ENCODE peak calls at places on chromosome 19, in nine cellular contexts. P is brain microvascular endothelial cell, U is tibial nerve, R is suprapubic skin, Q is IMR-90, C is HFF-Myc, K is stomach, L is psoas muscle, O is HCT116. S is an unnamed sample.

GRCh38 chr19:34504809-34505291 is 23.3 kb downstream of the WTIP start:
- DNase-seq in P (no peak), U (no peak), R (no peak), Q (no peak), C (no peak), K (no peak), L (no peak), O (no peak), S (no peak)

GRCh38 chr19:44757735-44758505 is 9.4 kb downstream of the BCL3 start:
- DNase-seq in P (no peak), U (peak), R (no peak), Q (peak), C (no peak), K (peak), L (peak), O (no peak), S (no peak)

GRCh38 chr19:45547965-45548609 is 36.5 kb downstream of the OPA3 start:
- DNase-seq in P (no peak), U (no peak), R (peak), Q (peak), C (no peak), K (no peak), L (no peak), O (peak), S (no peak)

GRCh38 chr19:532578-533484 is 1.3 kb downstream of the CDC34 start:
- DNase-seq in P (peak), U (peak), R (peak), Q (peak), C (no peak), K (peak), L (peak), O (peak), S (peak)

GRCh38 chr19:51339313-51339686 is 2.6 kb downstream of the VSIG10L start:
- DNase-seq in P (no peak), U (no peak), R (no peak), Q (no peak), C (no peak), K (no peak), L (no peak), O (no peak), S (no peak)

GRCh38 chr19:53624776-53625540 is 6.8 kb upstream of the DPRX start:
- DNase-seq in P (no peak), U (no peak), R (no peak), Q (no peak), C (no peak), K (no peak), L (no peak), O (no peak), S (no peak)

GRCh38 chr19:6521718-6522646 is 8.8 kb upstream of the TNFSF9 start:
- DNase-seq in P (peak), U (no peak), R (no peak), Q (no peak), C (no peak), K (peak), L (no peak), O (no peak), S (no peak)

GRCh38 chr19:4234142-4234861 is 5.0 kb downstream of the EBI3 start:
- DNase-seq in P (no peak), U (no peak), R (no peak), Q (no peak), C (no peak), K (no peak), L (no peak), O (no peak), S (no peak)

GRCh38 chr19:10230904-10231623 is at the start of gene S1PR2:
- DNase-seq in P (peak), U (peak), R (peak), Q (peak), C (no peak), K (peak), L (peak), O (peak), S (no peak)

GRCh38 chr19:1269065-1269477 is at the start of gene CIRBP:
- DNase-seq in P (peak), U (peak), R (peak), Q (peak), C (peak), K (peak), L (peak), O (peak), S (peak)

GRCh38 chr19:18633321-18633720 is 3.5 kb upstream of the KLHL26 start:
- DNase-seq in P (no peak), U (no peak), R (no peak), Q (no peak), C (no peak), K (no peak), L (no peak), O (no peak), S (no peak)

GRCh38 chr19:4234862-4235201 is 5.5 kb downstream of the EBI3 start:
- DNase-seq in P (no peak), U (no peak), R (no peak), Q (no peak), C (no peak), K (no peak), L (no peak), O (no peak), S (no peak)

GRCh38 chr19:45159971-45160324 is 834 bp downstream of the NKPD1 start:
- DNase-seq in P (no peak), U (no peak), R (no peak), Q (no peak), C (no peak), K (no peak), L (no peak), O (no peak), S (no peak)

GRCh38 chr19:5719274-5719960 is 529 bp downstream of the LONP1 start:
- DNase-seq in P (no peak), U (no peak), R (no peak), Q (peak), C (no peak), K (no peak), L (no peak), O (no peak), S (no peak)

GRCh38 chr19:47540748-47541147 is 25.9 kb upstream of the NAPA start:
- DNase-seq in P (peak), U (no peak), R (no peak), Q (peak), C (no peak), K (no peak), L (no peak), O (no peak), S (no peak)

GRCh38 chr19:18709546-18709945 is 26.1 kb downstream of the CRTC1 start:
- DNase-seq in P (no peak), U (no peak), R (no peak), Q (no peak), C (no peak), K (no peak), L (no peak), O (no peak), S (no peak)

GRCh38 chr19:16266586-16266942 is 58.1 kb upstream of the KLF2 start:
- DNase-seq in P (no peak), U (no peak), R (no peak), Q (no peak), C (no peak), K (no peak), L (no peak), O (no peak), S (no peak)

GRCh38 chr19:48713041-48713863 is 6.3 kb downstream of the MAMSTR start:
- DNase-seq in P (peak), U (no peak), R (no peak), Q (peak), C (no peak), K (no peak), L (no peak), O (no peak), S (no peak)

GRCh38 chr19:10243606-10244005 is 8.4 kb upstream of the MRPL4 start:
- DNase-seq in P (no peak), U (no peak), R (no peak), Q (no peak), C (no peak), K (no peak), L (no peak), O (no peak), S (no peak)

GRCh38 chr19:29547361-29547960 is 21.7 kb downstream of the VSTM2B start:
- DNase-seq in P (no peak), U (no peak), R (no peak), Q (no peak), C (no peak), K (peak), L (no peak), O (no peak), S (peak)

GRCh38 chr19:35613574-35613973 is 1.0 kb downstream of the HAUS5 start:
- DNase-seq in P (no peak), U (no peak), R (no peak), Q (no peak), C (no peak), K (no peak), L (no peak), O (no peak), S (no peak)

GRCh38 chr19:6516018-6516658 is 14.0 kb upstream of the TUBB4A start:
- DNase-seq in P (peak), U (peak), R (peak), Q (peak), C (peak), K (peak), L (peak), O (peak), S (peak)

GRCh38 chr19:47813304-47813994 is 8.3 kb upstream of the CRX start:
- DNase-seq in P (peak), U (peak), R (peak), Q (peak), C (peak), K (peak), L (peak), O (peak), S (no peak)

GRCh38 chr19:4295972-4296771 is 6.0 kb downstream of the TMIGD2 start:
- DNase-seq in P (no peak), U (no peak), R (no peak), Q (no peak), C (no peak), K (peak), L (no peak), O (no peak), S (no peak)

GRCh38 chr19:55465460-55466245 is 1.1 kb upstream of the C19orf85 start:
- DNase-seq in P (no peak), U (no peak), R (no peak), Q (no peak), C (no peak), K (no peak), L (no peak), O (no peak), S (peak)

GRCh38 chr19:23509686-23510450 is 114.6 kb upstream of the ZNF91 start:
- DNase-seq in P (no peak), U (no peak), R (no peak), Q (no peak), C (no peak), K (no peak), L (no peak), O (no peak), S (no peak)

GRCh38 chr19:6238256-6238642 is 41.5 kb downstream of the MLLT1 start:
- DNase-seq in P (no peak), U (no peak), R (no peak), Q (no peak), C (no peak), K (no peak), L (no peak), O (no peak), S (no peak)

GRCh38 chr19:897442-898039 is 4.3 kb downstream of the RNU6-9 start:
- DNase-seq in P (no peak), U (no peak), R (no peak), Q (no peak), C (no peak), K (no peak), L (peak), O (no peak), S (peak)

GRCh38 chr19:9836021-9836420 is 903 bp downstream of the PIN1 start:
- DNase-seq in P (peak), U (no peak), R (no peak), Q (peak), C (peak), K (no peak), L (no peak), O (no peak), S (no peak)

GRCh38 chr19:55576746-55577145 is 3.9 kb downstream of the ZNF579 start:
- DNase-seq in P (no peak), U (no peak), R (no peak), Q (no peak), C (no peak), K (no peak), L (no peak), O (no peak), S (no peak)

GRCh38 chr19:36084231-36085009 is 26.5 kb upstream of the OVOL3 start:
- DNase-seq in P (no peak), U (no peak), R (no peak), Q (no peak), C (no peak), K (no peak), L (no peak), O (no peak), S (no peak)

GRCh38 chr19:11024259-11024658 is 63.4 kb downstream of the SMARCA4 start:
- DNase-seq in P (no peak), U (no peak), R (no peak), Q (no peak), C (no peak), K (no peak), L (peak), O (no peak), S (no peak)

GRCh38 chr19:510606-511100 is 3.4 kb downstream of the TPGS1 start:
- DNase-seq in P (peak), U (no peak), R (peak), Q (peak), C (peak), K (peak), L (peak), O (peak), S (peak)

GRCh38 chr19:35903550-35904179 is 1.3 kb downstream of the HCST start:
- DNase-seq in P (peak), U (peak), R (peak), Q (peak), C (peak), K (peak), L (peak), O (no peak), S (no peak)

GRCh38 chr19:11581740-11582139 is 4.3 kb upstream of the ACP5 start:
- DNase-seq in P (peak), U (no peak), R (no peak), Q (peak), C (no peak), K (no peak), L (no peak), O (no peak), S (no peak)

GRCh38 chr19:8610041-8610927 is at the start of gene ADAMTS10:
- DNase-seq in P (peak), U (peak), R (peak), Q (peak), C (no peak), K (no peak), L (peak), O (no peak), S (no peak)

GRCh38 chr19:46633130-46633529 is 2.9 kb downstream of the GNG8 start:
- DNase-seq in P (no peak), U (no peak), R (no peak), Q (no peak), C (no peak), K (no peak), L (no peak), O (no peak), S (no peak)

GRCh38 chr19:17555929-17556813 is 722 bp downstream of the COLGALT1 start:
- DNase-seq in P (peak), U (peak), R (peak), Q (peak), C (no peak), K (peak), L (peak), O (no peak), S (peak)
- TF ChIP-seq CTCF in P (peak), U (no peak), R (no peak), Q (no peak), C (no peak), K (no peak), L (no peak), O (no peak), S (peak)

DNA sequence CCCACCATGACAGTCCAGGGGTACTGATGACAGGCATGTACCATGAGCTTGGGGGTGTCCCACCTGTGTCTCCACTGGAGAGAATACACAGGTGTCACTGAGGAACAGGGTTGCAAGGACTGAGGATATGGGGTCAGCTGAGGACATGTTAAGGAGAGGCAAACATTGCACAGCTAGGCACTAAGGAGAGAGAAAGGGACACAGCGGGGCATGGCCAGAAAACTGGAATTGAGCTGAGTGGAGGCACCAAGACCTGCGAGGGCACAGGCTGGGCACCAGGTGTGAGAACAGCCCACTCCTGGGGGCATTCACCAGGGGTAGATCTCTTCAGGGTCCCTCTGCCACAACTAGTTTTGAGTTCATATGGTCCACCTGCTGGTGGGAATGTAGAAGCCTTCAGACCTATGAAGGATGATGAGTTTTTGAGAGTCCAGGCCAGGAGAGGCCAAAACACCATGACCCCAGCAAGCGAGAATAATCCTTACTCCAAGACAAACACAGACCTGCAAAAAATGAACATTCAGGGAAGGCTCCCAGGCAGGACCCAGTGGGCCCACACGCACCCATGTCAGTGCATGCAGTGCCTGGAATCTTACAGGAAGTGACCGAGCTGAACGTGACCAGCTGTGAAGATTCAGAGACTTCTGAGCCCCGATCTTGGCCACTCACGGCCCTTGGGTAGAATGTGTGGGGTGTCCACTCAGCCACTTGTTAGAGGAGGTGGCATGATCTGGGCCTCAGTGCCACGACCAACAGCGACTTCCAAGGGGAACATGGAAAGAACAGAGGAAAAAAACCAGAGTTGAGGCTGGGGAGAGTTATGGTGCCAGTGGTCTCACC is 1.4 kb upstream of the ZNF584 start:
- DNase-seq in P (no peak), U (no peak), R (no peak), Q (no peak), C (no peak), K (no peak), L (no peak), O (no peak), S (no peak)
- TF ChIP-seq CTCF in P (peak), U (no peak), R (no peak), Q (peak), C (peak), K (no peak), L (peak), O (no peak), S (peak)

DNA sequence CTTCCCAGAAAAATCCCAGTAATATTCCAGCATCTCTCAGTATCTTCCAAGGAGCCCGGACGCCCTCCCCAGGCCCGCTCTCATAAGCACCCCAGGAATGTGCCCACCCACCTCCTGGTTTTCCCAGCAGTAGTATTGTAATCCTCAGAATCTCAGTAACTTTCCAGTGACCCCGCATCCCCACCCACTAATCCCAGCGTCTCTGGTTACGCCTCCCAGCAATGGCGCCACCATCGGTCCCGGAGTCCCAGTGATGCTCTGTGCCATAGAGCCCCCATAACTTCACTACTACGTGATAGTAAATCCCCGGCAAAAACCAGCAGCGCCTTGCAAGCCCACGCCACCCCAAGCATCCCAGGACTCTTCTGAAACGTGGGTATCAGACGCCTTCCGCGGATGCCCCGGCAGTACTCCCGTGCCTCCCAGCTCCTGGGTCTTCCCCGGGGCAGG is 961 bp upstream of the PNPLA6 start:
- DNase-seq in P (peak), U (peak), R (no peak), Q (peak), C (peak), K (peak), L (peak), O (no peak), S (no peak)
- TF ChIP-seq CTCF in P (peak), U (peak), R (no peak), Q (peak), C (peak), K (no peak), L (no peak), O (no peak), S (peak)

GRCh38 chr19:13999085-13999484 is 7.0 kb downstream of the RFX1 start:
- DNase-seq in P (no peak), U (no peak), R (no peak), Q (no peak), C (no peak), K (no peak), L (no peak), O (no peak), S (no peak)
- TF ChIP-seq CTCF in P (no peak), U (no peak), R (no peak), Q (no peak), C (no peak), K (no peak), L (no peak), O (no peak), S (no peak)

DNA sequence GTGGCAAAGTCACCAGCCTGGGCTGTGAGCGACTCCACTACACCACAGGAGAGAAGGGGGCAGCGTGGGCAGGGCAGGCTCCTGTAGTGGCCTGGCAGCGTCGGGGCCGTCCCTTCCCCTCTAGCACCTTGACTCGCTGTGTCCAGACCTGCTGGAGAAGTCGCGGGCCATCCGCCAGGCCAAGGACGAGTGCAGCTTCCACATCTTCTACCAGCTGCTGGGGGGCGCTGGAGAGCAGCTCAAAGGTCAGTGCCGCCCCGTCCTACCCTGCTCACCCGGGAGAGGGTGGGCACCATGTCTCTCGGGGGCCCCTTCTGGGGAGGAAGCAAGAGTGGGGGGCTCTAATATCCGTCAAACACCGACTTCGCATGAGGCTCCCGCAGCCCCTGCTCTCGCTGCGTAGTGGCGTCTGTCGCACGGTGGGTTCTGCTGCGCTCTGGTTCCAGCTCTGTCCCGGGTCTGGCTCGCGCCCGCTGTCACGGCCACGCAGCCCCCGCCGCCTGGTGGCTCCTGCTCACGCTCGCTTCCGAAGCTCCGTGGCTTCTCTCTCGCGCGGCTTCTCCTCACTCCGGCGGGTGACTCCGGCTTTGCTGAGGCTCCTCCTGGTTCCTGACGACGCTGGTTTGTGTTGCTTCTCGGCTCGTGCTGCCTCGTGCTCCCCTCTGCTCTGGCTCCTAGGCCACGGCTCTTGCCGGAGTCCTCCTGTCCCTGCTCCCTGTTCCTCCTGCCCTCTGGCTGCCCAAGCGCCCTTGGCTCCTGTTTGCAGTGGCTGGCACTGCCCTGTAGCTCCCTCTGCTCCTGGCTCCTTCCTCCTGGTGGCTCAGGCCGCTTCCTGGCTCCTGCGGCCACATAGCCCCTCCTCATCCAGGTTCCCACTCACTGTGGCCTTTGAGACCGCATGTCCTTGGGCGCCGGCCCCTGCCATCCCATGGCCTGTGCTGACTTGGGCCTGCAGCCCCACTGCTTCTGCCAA is 27.2 kb downstream of the MYH14 start:
- DNase-seq in P (no peak), U (no peak), R (no peak), Q (no peak), C (no peak), K (no peak), L (no peak), O (no peak), S (no peak)
- TF ChIP-seq CTCF in P (no peak), U (no peak), R (no peak), Q (no peak), C (no peak), K (no peak), L (no peak), O (no peak), S (no peak)

S was measured in chondrocyte.